ENCODE peak calls at places on chromosomes 1 and 21, in six cellular contexts. R is AG08395; J is NCI-H1930; E is CD4-positive, alpha-beta memory T cell; T is activated effector memory CD4-positive, alpha-beta T cell treated with anti-CD3 and anti-CD28 coated beads, Interleukin-2, amount 50 U/mL, for 16 hours; X is cardiac fibroblast. W is an unnamed sample.

GRCh38 chr1:41500378-41500777 is 15.9 kb upstream of the EDN2 start:
- DNase-seq in R (peak), J (no peak), E (no peak), T (no peak), X (no peak), W (no peak)

GRCh38 chr1:227761621-227762230 is 26.5 kb downstream of the SNAP47 start:
- DNase-seq in R (no peak), J (no peak), E (no peak), T (no peak), X (no peak), W (no peak)

GRCh38 chr21:18041012-18041411 is 203.6 kb upstream of the CHODL start:
- DNase-seq in R (no peak), J (peak), E (no peak), T (no peak), X (peak), W (peak)

GRCh38 chr21:44947111-44947929 is 7.5 kb downstream of the SLX9 start:
- DNase-seq in R (no peak), J (no peak), E (no peak), T (no peak), X (no peak), W (no peak)

GRCh38 chr1:176829261-176829976 is 335.1 kb downstream of the ASTN1 start:
- DNase-seq in R (no peak), J (no peak), E (no peak), T (no peak), X (no peak), W (no peak)

GRCh38 chr1:21307210-21307609 is 16.9 kb upstream of the ECE1 start:
- DNase-seq in R (no peak), J (no peak), E (no peak), T (no peak), X (no peak), W (no peak)

GRCh38 chr1:156618853-156619581 is at the start of gene HAPLN2:
- DNase-seq in R (no peak), J (no peak), E (no peak), T (peak), X (no peak), W (no peak)

GRCh38 chr1:225458222-225458631 is 30.4 kb upstream of the LBR start:
- DNase-seq in R (no peak), J (no peak), E (no peak), T (no peak), X (peak), W (no peak)

GRCh38 chr1:228870041-228870713 is 134.9 kb downstream of the RHOU start:
- DNase-seq in R (no peak), J (no peak), E (no peak), T (no peak), X (no peak), W (no peak)

GRCh38 chr1:21909787-21910503 is 27.2 kb downstream of the HSPG2 start:
- DNase-seq in R (peak), J (no peak), E (no peak), T (no peak), X (peak), W (no peak)

GRCh38 chr1:57908471-57908870 is 484.6 kb upstream of the DAB1 start:
- DNase-seq in R (no peak), J (no peak), E (no peak), T (no peak), X (no peak), W (no peak)

GRCh38 chr1:87334351-87335174 is 5.9 kb downstream of the LMO4 start:
- DNase-seq in R (no peak), J (no peak), E (peak), T (peak), X (no peak), W (no peak)

GRCh38 chr1:31745071-31745897 is 18.9 kb downstream of the ADGRB2 start:
- DNase-seq in R (peak), J (no peak), E (peak), T (peak), X (peak), W (no peak)